ENCODE peak calls at places on chromosomes 16 and 17, in six cellular contexts. One of them, this sample, is unnamed.

GRCh38 chr17:27315322-27315721 is 21.4 kb downstream of the WSB1 start:
- DNase-seq in IMR-90: peak; percentile 94
- DNase-seq in trophoblast cell: peak; percentile 85
- DNase-seq in H9: peak; percentile 18
- DNase-seq in mesenchymal stem cell: no peak
- DNase-seq in H1: no peak
- DNase-seq in this sample: no peak

GRCh38 chr16:65684230-65684629 is 562.4 kb upstream of the CDH11 start:
- DNase-seq in H1: no peak
- DNase-seq in IMR-90: no peak
- DNase-seq in mesenchymal stem cell: no peak
- DNase-seq in H9: no peak
- DNase-seq in trophoblast cell: no peak
- DNase-seq in this sample: no peak

GRCh38 chr17:63277629-63278028 is 168.5 kb downstream of the CYB561 start:
- DNase-seq in IMR-90: no peak
- DNase-seq in H9: no peak
- DNase-seq in trophoblast cell: no peak
- DNase-seq in H1: no peak
- DNase-seq in mesenchymal stem cell: no peak
- DNase-seq in this sample: no peak

GRCh38 chr17:2053380-2054261 is 1.3 kb upstream of the HIC1 start:
- DNase-seq in IMR-90: peak; percentile 67
- DNase-seq in trophoblast cell: peak; percentile 90
- DNase-seq in H1: peak; percentile 89
- DNase-seq in H9: peak; percentile 87
- DNase-seq in mesenchymal stem cell: peak; percentile 86
- DNase-seq in this sample: no peak

GRCh38 chr16:1691276-1691675 is 13.2 kb downstream of the JPT2 start:
- DNase-seq in trophoblast cell: peak; percentile 65
- DNase-seq in IMR-90: peak; percentile 59
- DNase-seq in H9: no peak
- DNase-seq in H1: no peak
- DNase-seq in mesenchymal stem cell: peak; percentile 28
- DNase-seq in this sample: no peak

GRCh38 chr16:8760021-8760420 is 37.4 kb downstream of the TMEM186 start:
- DNase-seq in mesenchymal stem cell: no peak
- DNase-seq in trophoblast cell: no peak
- DNase-seq in H1: no peak
- DNase-seq in H9: no peak
- DNase-seq in IMR-90: no peak
- DNase-seq in this sample: no peak

GRCh38 chr17:21368545-21369246 is 7.5 kb upstream of the KCNJ12 start:
- DNase-seq in trophoblast cell: no peak
- DNase-seq in H1: no peak
- DNase-seq in IMR-90: no peak
- DNase-seq in H9: no peak
- DNase-seq in mesenchymal stem cell: no peak
- DNase-seq in this sample: no peak

GRCh38 chr17:28330671-28331070 is 4.6 kb downstream of the IFT20 start:
- DNase-seq in IMR-90: no peak
- DNase-seq in mesenchymal stem cell: no peak
- DNase-seq in H9: peak; percentile 32
- DNase-seq in H1: no peak
- DNase-seq in trophoblast cell: no peak
- DNase-seq in this sample: no peak

GRCh38 chr17:37481001-37481665 is 8.6 kb upstream of the DUSP14 start:
- DNase-seq in mesenchymal stem cell: no peak
- DNase-seq in trophoblast cell: peak; percentile 12
- DNase-seq in H9: no peak
- DNase-seq in IMR-90: no peak
- DNase-seq in H1: no peak
- DNase-seq in this sample: no peak

GRCh38 chr17:35738519-35739133 is 7.2 kb downstream of the RASL10B start:
- DNase-seq in mesenchymal stem cell: no peak
- DNase-seq in trophoblast cell: no peak
- DNase-seq in H1: no peak
- DNase-seq in IMR-90: no peak
- DNase-seq in H9: no peak
- DNase-seq in this sample: no peak

GRCh38 chr16:68384293-68385255 is 63.7 kb downstream of the SMPD3 start:
- DNase-seq in IMR-90: no peak
- DNase-seq in trophoblast cell: no peak
- DNase-seq in mesenchymal stem cell: no peak
- DNase-seq in H9: peak; percentile 69
- DNase-seq in H1: no peak
- DNase-seq in this sample: no peak

GRCh38 chr16:4277987-4278513 is 5.2 kb upstream of the TFAP4 start:
- DNase-seq in trophoblast cell: no peak
- DNase-seq in IMR-90: no peak
- DNase-seq in mesenchymal stem cell: no peak
- DNase-seq in H9: no peak
- DNase-seq in H1: no peak
- DNase-seq in this sample: no peak

GRCh38 chr17:41367426-41368075 is 2.1 kb downstream of the KRT33B start:
- DNase-seq in H1: no peak
- DNase-seq in IMR-90: peak; percentile 69
- DNase-seq in mesenchymal stem cell: peak; percentile 60
- DNase-seq in H9: no peak
- DNase-seq in trophoblast cell: peak; percentile 62
- DNase-seq in this sample: no peak

GRCh38 chr16:30355144-30355953 is at the start of gene CD2BP2:
- DNase-seq in H1: peak; percentile 92
- DNase-seq in IMR-90: peak; percentile 100
- DNase-seq in mesenchymal stem cell: peak; percentile 100
- DNase-seq in H9: peak; percentile 98
- DNase-seq in trophoblast cell: peak; percentile 100
- DNase-seq in this sample: peak; percentile 99
- H3K23ac ChIP-seq in H1: no peak within 1 kb of the TSS
- H3K23ac ChIP-seq in IMR-90: peak within 1 kb of the TSS; percentile 79
- H3K23ac ChIP-seq in mesenchymal stem cell: peak within 1 kb of the TSS; percentile 92
- H3K23ac ChIP-seq in H9: no peak within 1 kb of the TSS
- H3K23ac ChIP-seq in trophoblast cell: no peak within 1 kb of the TSS
- H3K23ac ChIP-seq in this sample: peak within 1 kb of the TSS; percentile 69

GRCh38 chr17:49339359-49339758 is 22.7 kb downstream of the ZNF652 start:
- DNase-seq in H9: no peak
- DNase-seq in trophoblast cell: no peak
- DNase-seq in mesenchymal stem cell: peak; percentile 36
- DNase-seq in IMR-90: no peak
- DNase-seq in H1: no peak
- DNase-seq in this sample: no peak

GRCh38 chr17:49341356-49341755 is 20.7 kb downstream of the ZNF652 start:
- DNase-seq in H1: no peak
- DNase-seq in trophoblast cell: no peak
- DNase-seq in H9: no peak
- DNase-seq in mesenchymal stem cell: peak; percentile 17
- DNase-seq in IMR-90: no peak
- DNase-seq in this sample: no peak

GRCh38 chr17:49342575-49342936 is 19.5 kb downstream of the ZNF652 start:
- DNase-seq in trophoblast cell: no peak
- DNase-seq in IMR-90: no peak
- DNase-seq in mesenchymal stem cell: peak; percentile 45
- DNase-seq in H9: no peak
- DNase-seq in H1: no peak
- DNase-seq in this sample: no peak

GRCh38 chr17:49337900-49338299 is 24.1 kb downstream of the ZNF652 start:
- DNase-seq in trophoblast cell: peak; percentile 18
- DNase-seq in H9: no peak
- DNase-seq in IMR-90: peak; percentile 70
- DNase-seq in H1: no peak
- DNase-seq in mesenchymal stem cell: no peak
- DNase-seq in this sample: no peak

DNA sequence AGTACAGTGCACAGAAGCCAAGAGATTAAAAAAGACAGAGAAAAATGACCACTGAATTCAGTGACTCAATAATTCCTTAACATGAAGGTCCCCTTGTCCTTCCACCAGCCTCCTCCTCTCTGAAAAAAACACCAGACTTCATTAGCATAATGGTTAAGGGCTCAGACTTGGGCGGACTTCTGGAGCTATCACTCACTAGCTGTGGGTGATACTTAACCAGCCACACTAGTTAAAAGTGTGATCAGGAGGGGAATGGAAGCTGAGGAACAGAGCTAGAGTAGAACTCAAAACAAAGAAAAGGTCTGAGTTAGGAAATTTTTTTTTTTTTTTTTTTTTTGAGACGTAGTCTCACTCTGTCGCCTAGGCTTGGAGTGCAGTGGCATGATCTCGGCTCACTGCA is 23.2 kb downstream of the ZNF652 start:
- DNase-seq in trophoblast cell: no peak
- DNase-seq in H9: no peak
- DNase-seq in IMR-90: no peak
- DNase-seq in H1: no peak
- DNase-seq in mesenchymal stem cell: peak; percentile 16
- DNase-seq in this sample: no peak
- H3K14ac ChIP-seq in trophoblast cell: no peak overlapping the region
- H3K14ac ChIP-seq in H9: no peak overlapping the region
- H3K14ac ChIP-seq in IMR-90: no peak overlapping the region
- H3K14ac ChIP-seq in H1: no peak overlapping the region
- H3K14ac ChIP-seq in mesenchymal stem cell: no peak overlapping the region
- H3K14ac ChIP-seq in this sample: no peak overlapping the region

GRCh38 chr16:14496786-14497185 is 133.3 kb downstream of the PARN start:
- DNase-seq in H9: no peak
- DNase-seq in mesenchymal stem cell: no peak
- DNase-seq in IMR-90: no peak
- DNase-seq in H1: no peak
- DNase-seq in trophoblast cell: no peak
- DNase-seq in this sample: no peak

GRCh38 chr16:14494396-14494795 is 135.7 kb downstream of the PARN start:
- DNase-seq in H9: no peak
- DNase-seq in IMR-90: no peak
- DNase-seq in H1: no peak
- DNase-seq in trophoblast cell: no peak
- DNase-seq in mesenchymal stem cell: no peak
- DNase-seq in this sample: no peak

GRCh38 chr16:14493791-14494190 is 136.3 kb downstream of the PARN start:
- DNase-seq in mesenchymal stem cell: no peak
- DNase-seq in H1: no peak
- DNase-seq in trophoblast cell: no peak
- DNase-seq in IMR-90: no peak
- DNase-seq in H9: no peak
- DNase-seq in this sample: no peak

GRCh38 chr16:14496047-14496770 is 133.9 kb downstream of the PARN start:
- DNase-seq in mesenchymal stem cell: no peak
- DNase-seq in H1: no peak
- DNase-seq in H9: no peak
- DNase-seq in trophoblast cell: no peak
- DNase-seq in IMR-90: no peak
- DNase-seq in this sample: no peak

DNA sequence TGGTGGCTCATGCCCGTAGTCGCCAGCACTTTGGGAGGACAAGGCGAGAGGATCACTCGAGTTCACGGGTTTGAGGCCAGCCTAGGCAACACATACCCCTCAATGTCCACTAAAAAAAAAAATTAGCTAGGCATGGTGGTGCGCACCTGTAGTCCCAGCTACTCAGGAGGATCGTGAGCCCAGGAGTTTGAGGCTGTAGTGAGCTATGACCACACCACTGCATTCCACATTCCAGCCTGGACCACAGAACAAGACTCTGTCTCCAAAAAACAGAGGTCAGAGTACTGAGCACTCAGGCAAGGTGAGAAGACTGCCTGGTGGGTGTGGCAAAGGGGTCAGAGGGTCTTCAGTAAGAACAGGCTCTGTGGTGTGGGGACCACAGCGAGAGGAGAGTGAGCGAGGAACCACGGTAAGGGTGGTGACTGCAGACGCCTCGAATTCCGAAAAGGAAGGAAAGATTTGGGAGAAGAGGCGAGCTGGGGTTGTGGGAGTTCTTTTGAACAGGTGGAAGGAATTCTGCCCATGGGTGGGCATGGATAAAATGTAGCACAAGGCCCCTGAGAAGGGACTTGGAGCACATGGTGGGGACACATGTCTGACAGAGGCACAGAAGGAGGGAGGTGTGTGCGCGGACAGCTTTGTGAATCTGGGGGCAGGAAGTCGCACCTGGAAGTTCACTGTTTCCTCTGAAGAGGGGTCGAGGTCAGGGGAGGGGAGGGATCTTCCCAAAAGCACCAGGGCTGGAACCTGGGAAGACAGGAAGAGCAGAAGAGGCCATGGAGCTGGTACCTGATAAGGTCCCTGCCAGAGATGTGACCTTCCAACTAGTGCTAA is 134.6 kb downstream of the PARN start:
- DNase-seq in H9: no peak
- DNase-seq in H1: no peak
- DNase-seq in mesenchymal stem cell: no peak
- DNase-seq in trophoblast cell: no peak
- DNase-seq in IMR-90: no peak
- DNase-seq in this sample: no peak
- H3K23ac ChIP-seq in H9: no peak overlapping the region
- H3K23ac ChIP-seq in H1: no peak overlapping the region
- H3K23ac ChIP-seq in mesenchymal stem cell: no peak overlapping the region
- H3K23ac ChIP-seq in trophoblast cell: no peak overlapping the region
- H3K23ac ChIP-seq in IMR-90: no peak overlapping the region
- H3K23ac ChIP-seq in this sample: no peak overlapping the region

GRCh38 chr16:64641343-64641742 is 480.5 kb downstream of the CDH11 start:
- DNase-seq in IMR-90: no peak
- DNase-seq in H9: no peak
- DNase-seq in H1: no peak
- DNase-seq in mesenchymal stem cell: no peak
- DNase-seq in trophoblast cell: no peak
- DNase-seq in this sample: no peak

DNA sequence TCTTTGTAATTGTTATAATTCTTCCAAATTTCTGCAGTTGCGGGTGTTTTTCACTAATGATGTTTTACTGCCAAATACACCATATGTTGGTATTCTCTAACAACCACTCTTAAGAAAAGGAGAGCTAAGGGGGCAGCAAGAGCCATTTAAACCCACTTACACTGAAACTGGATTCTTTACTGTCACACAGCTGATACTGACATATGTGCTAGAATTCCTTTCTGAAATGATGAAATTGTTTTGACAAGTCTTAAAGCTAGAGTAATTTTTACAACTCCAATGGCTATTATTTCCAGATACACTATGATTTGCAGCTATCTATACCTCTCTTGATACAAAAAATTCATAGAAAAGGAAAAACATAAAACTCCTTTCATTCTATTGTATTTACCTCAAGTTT is 483.1 kb downstream of the CDH11 start:
- DNase-seq in trophoblast cell: no peak
- DNase-seq in H9: no peak
- DNase-seq in mesenchymal stem cell: no peak
- DNase-seq in H1: no peak
- DNase-seq in IMR-90: no peak
- DNase-seq in this sample: no peak
- H3K14ac ChIP-seq in trophoblast cell: no peak overlapping the region
- H3K14ac ChIP-seq in H9: no peak overlapping the region
- H3K14ac ChIP-seq in mesenchymal stem cell: no peak overlapping the region
- H3K14ac ChIP-seq in H1: no peak overlapping the region
- H3K14ac ChIP-seq in IMR-90: no peak overlapping the region
- H3K14ac ChIP-seq in this sample: no peak overlapping the region

GRCh38 chr17:81341347-81342061 is 46.4 kb upstream of the SLC38A10 start:
- DNase-seq in H1: peak; percentile 74
- DNase-seq in trophoblast cell: no peak
- DNase-seq in mesenchymal stem cell: peak; percentile 56
- DNase-seq in H9: peak; percentile 48
- DNase-seq in IMR-90: no peak
- DNase-seq in this sample: no peak
- H3K23ac ChIP-seq in H1: no peak overlapping the region
- H3K23ac ChIP-seq in trophoblast cell: no peak overlapping the region
- H3K23ac ChIP-seq in mesenchymal stem cell: no peak overlapping the region
- H3K23ac ChIP-seq in H9: no peak overlapping the region
- H3K23ac ChIP-seq in IMR-90: peak overlapping the region; percentile 78
- H3K23ac ChIP-seq in this sample: peak overlapping the region; percentile 52

This sample was measured in neuronal stem cell.